ENCODE peak calls at places on chromosomes 1 and 21, in five cellular contexts. W is suprapubic skin, H is nephron progenitor cell, E is RWPE1, G is IMR-90. Y is an unnamed sample.

GRCh38 chr1:50981741-50982140 is 11.7 kb downstream of the CDKN2C start:
- DNase-seq in W (no peak), H (no peak), E (no peak), G (no peak), Y (no peak)

GRCh38 chr1:84997667-84998600 is 1.0 kb upstream of the MCOLN2 start:
- DNase-seq in W (no peak), H (peak), E (peak), G (peak), Y (peak)

GRCh38 chr1:119787776-119788175 is 19.1 kb upstream of the HMGCS2 start:
- DNase-seq in W (no peak), H (no peak), E (no peak), G (peak), Y (no peak)

GRCh38 chr1:72241397-72241796 is 40.9 kb downstream of the NEGR1 start:
- DNase-seq in W (no peak), H (no peak), E (peak), G (peak), Y (peak)

GRCh38 chr21:39650801-39651200 is 38.1 kb downstream of the B3GALT5 start:
- DNase-seq in W (no peak), H (no peak), E (no peak), G (no peak), Y (no peak)

GRCh38 chr21:42199488-42200463 is 19.2 kb upstream of the ABCG1 start:
- DNase-seq in W (no peak), H (no peak), E (peak), G (peak), Y (peak)

GRCh38 chr1:16944038-16944437 is 22.3 kb downstream of the CROCC start:
- DNase-seq in W (no peak), H (no peak), E (no peak), G (no peak), Y (no peak)

GRCh38 chr1:223401873-223402789 is 8.9 kb downstream of the CCDC185 start:
- DNase-seq in W (no peak), H (no peak), E (peak), G (peak), Y (peak)

GRCh38 chr1:99544328-99544727 is 101.6 kb upstream of the PALMD start:
- DNase-seq in W (no peak), H (no peak), E (peak), G (peak), Y (peak)

GRCh38 chr1:153612755-153613331 is at the start of gene S100A16:
- DNase-seq in W (peak), H (peak), E (peak), G (peak), Y (peak)

GRCh38 chr1:67604778-67605177 is 80.2 kb upstream of the GADD45A start:
- DNase-seq in W (no peak), H (no peak), E (no peak), G (no peak), Y (no peak)

GRCh38 chr21:21929228-21929627 is 931.0 kb downstream of the NCAM2 start:
- DNase-seq in W (no peak), H (no peak), E (no peak), G (no peak), Y (no peak)

GRCh38 chr1:89894210-89894668 is 73.4 kb downstream of the LRRC8D start:
- DNase-seq in W (no peak), H (no peak), E (peak), G (peak), Y (peak)

GRCh38 chr1:2504949-2505272 is 21.5 kb downstream of the PANK4 start:
- DNase-seq in W (no peak), H (no peak), E (no peak), G (no peak), Y (no peak)

GRCh38 chr1:4984841-4985240 is 330.4 kb downstream of the AJAP1 start:
- DNase-seq in W (no peak), H (no peak), E (no peak), G (no peak), Y (no peak)

GRCh38 chr1:160307455-160307854 is 22.5 kb upstream of the PEX19 start:
- DNase-seq in W (no peak), H (no peak), E (no peak), G (no peak), Y (no peak)

GRCh38 chr1:15246960-15247614 is at the start of gene FHAD1:
- DNase-seq in W (no peak), H (peak), E (peak), G (peak), Y (peak)

GRCh38 chr1:83959824-83960441 is 39.0 kb downstream of the TTLL7 start:
- DNase-seq in W (no peak), H (no peak), E (no peak), G (peak), Y (peak)

GRCh38 chr21:45290948-45291612 is 3.4 kb upstream of the POFUT2 start:
- DNase-seq in W (peak), H (no peak), E (no peak), G (peak), Y (no peak)

GRCh38 chr1:39154553-39155361 is 49.7 kb upstream of the MACF1 start:
- DNase-seq in W (peak), H (no peak), E (no peak), G (peak), Y (peak)

GRCh38 chr21:20971296-20971921 is 26.8 kb upstream of the NCAM2 start:
- DNase-seq in W (no peak), H (peak), E (peak), G (peak), Y (peak)

GRCh38 chr1:209884249-209884648 is 53.8 kb upstream of the SYT14 start:
- DNase-seq in W (no peak), H (no peak), E (no peak), G (peak), Y (peak)

DNA sequence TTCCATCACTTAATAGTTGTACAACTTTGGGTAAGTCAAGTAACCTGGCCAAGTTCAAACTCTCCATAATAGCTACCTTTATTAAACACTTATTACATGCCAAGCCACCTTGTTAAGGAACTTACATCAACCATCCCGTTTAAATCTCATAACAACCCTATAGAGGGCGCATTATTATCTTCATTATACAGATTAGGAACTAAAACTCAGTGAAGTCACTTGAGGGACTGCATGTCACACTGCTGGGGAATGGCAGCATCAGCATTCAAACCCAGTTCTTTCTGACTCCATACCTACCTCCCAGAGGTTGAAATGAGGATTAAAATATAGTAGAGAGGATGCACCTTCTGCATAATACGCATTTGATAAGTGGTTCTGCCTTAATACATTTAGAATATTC is 47.1 kb upstream of the PLA2G2C start:
- DNase-seq in W (no peak), H (no peak), E (peak), G (peak), Y (peak)
- TF ChIP-seq CTCF in W (no peak), H (peak), E (peak), G (peak), Y (peak)

DNA sequence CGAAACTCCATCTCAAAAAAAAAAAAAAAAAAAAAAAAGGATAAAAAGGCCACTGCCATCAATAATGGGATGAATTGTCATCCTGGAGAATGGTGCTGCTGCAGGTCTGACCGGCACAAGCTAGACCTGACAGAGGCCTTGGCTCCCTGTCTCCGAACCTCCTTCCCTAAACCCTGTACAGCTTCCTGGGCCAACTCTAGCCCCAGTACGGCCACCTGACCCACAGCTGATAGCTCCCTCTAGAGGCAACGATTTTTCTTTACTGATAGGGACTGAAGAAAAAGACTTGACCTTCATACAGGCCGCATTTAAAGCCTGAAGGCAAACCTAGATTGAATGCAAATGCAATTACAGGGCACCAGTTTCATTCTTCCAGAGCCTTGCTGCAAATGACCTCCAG is 30.7 kb downstream of the NOL9 start:
- DNase-seq in W (no peak), H (peak), E (peak), G (peak), Y (peak)
- TF ChIP-seq CTCF in W (peak), H (peak), E (peak), G (peak), Y (peak)

GRCh38 chr1:13570924-13571323 is 12.7 kb upstream of the PDPN start:
- DNase-seq in W (no peak), H (no peak), E (no peak), G (no peak), Y (no peak)
- TF ChIP-seq CTCF in W (peak), H (peak), E (no peak), G (no peak), Y (peak)

GRCh38 chr1:219072329-219072728 is 101.3 kb upstream of the LYPLAL1 start:
- DNase-seq in W (no peak), H (no peak), E (no peak), G (no peak), Y (no peak)
- TF ChIP-seq CTCF in W (no peak), H (no peak), E (no peak), G (no peak), Y (no peak)

GRCh38 chr21:33373451-33373850 is 29.8 kb upstream of the IFNGR2 start:
- DNase-seq in W (peak), H (no peak), E (no peak), G (no peak), Y (peak)

GRCh38 chr21:33374874-33375644 is 28.2 kb upstream of the IFNGR2 start:
- DNase-seq in W (peak), H (no peak), E (no peak), G (no peak), Y (no peak)

GRCh38 chr21:33372582-33372981 is 30.6 kb upstream of the IFNGR2 start:
- DNase-seq in W (no peak), H (no peak), E (no peak), G (no peak), Y (no peak)

GRCh38 chr21:33377221-33377620 is 26.0 kb upstream of the IFNGR2 start:
- DNase-seq in W (peak), H (no peak), E (no peak), G (no peak), Y (no peak)

DNA sequence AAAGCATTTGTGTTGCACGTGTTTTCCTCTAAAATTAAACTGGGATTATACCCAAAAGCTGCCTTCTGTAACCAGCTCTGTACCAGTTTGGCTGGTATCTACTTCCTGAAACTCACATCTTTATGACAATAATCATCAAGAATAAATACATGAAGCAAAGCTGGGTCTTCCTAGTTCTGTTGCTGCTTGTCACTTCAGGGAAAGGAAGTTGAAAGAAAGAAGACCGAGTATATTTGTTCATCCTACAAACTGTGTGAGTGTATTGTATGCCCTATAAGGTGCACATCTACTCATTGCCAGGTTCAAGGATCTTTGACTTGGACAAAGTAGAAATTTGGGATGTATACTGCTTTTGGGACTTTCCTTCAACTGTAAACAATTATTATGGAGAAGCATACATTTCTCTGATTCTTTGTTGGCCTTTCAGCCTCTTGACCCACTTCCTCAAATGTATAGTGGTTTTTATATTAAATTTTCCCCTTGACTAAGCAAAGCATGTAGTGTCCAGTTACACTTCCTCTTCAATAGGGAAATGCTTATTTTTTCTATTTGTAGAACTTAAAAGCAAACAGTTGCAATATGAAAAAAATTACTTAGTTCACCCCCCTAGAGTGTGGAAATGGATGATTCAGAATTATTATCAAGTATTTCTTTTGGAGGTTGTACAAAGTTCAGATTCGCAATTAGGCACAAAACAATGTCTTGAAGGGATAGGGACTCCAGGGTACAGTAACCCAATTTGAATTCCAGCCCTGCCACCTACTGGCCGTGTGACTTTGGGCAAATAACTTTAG is 28.9 kb upstream of the IFNGR2 start:
- DNase-seq in W (peak), H (peak), E (peak), G (peak), Y (peak)
- TF ChIP-seq CTCF in W (peak), H (peak), E (peak), G (peak), Y (peak)